ENCODE peak calls at places on chromosomes 13 and 19, in ten cellular contexts. Z is effector memory CD4-positive, alpha-beta T cell; W is fibroblast of pulmonary artery; J is AG04450; Y is NCI-H2171 treated with DMSO at 0.1 percent for 48 hours; M is hippocampal formation; N is stimulated activated CD4-positive, alpha-beta T cell treated with anti-CD3 and anti-CD28 coated beads, TNF-alpha, amount 100 ng/mL, for 4 hours; I is G401; O is IMR-90; T is hepatic stellate cell. U is an unnamed sample.

GRCh38 chr13:113176292-113176691 is 17.8 kb downstream of the PROZ start:
- DNase-seq in W (no peak), Z (peak), O (no peak), J (no peak), N (peak), T (no peak), I (no peak), Y (no peak), M (no peak), U (no peak)

GRCh38 chr13:26024558-26024957 is 27.3 kb downstream of the SHISA2 start:
- DNase-seq in J (no peak), Z (no peak), T (no peak), O (no peak), W (peak), I (no peak), Y (no peak), N (no peak), M (no peak), U (no peak)

GRCh38 chr13:88622362-88622973 is 951.3 kb downstream of the SLITRK5 start:
- DNase-seq in Y (no peak), W (peak), T (no peak), Z (no peak), O (no peak), I (no peak), M (no peak), J (no peak), N (no peak), U (no peak)

GRCh38 chr19:7395360-7395781 is 46.6 kb downstream of the ARHGEF18 start:
- DNase-seq in O (no peak), I (peak), W (peak), N (no peak), M (no peak), Z (no peak), T (peak), Y (no peak), J (no peak), U (no peak)

GRCh38 chr19:7004313-7004931 is 16.8 kb downstream of the MBD3L2B start:
- DNase-seq in T (peak), I (no peak), Y (peak), O (peak), N (no peak), J (no peak), W (no peak), Z (no peak), M (no peak), U (peak)

GRCh38 chr13:69796256-69796655 is 311.4 kb upstream of the ATXN8OS start:
- DNase-seq in N (no peak), T (no peak), J (no peak), W (no peak), O (no peak), Z (no peak), M (no peak), Y (no peak), I (no peak), U (no peak)

GRCh38 chr19:52190679-52191293 is 934 bp downstream of the PPP2R1A start:
- DNase-seq in J (no peak), W (peak), Y (peak), T (peak), I (peak), N (no peak), Z (no peak), M (no peak), O (peak), U (no peak)

GRCh38 chr19:57757941-57758340 is 11.3 kb downstream of the ZNF776 start:
- DNase-seq in W (no peak), J (no peak), N (no peak), T (no peak), M (no peak), Y (no peak), O (no peak), Z (no peak), I (no peak), U (no peak)

GRCh38 chr19:41521860-41522555 is 54.0 kb upstream of the CEACAM21 start:
- DNase-seq in W (no peak), O (no peak), T (no peak), N (no peak), Z (peak), I (no peak), M (no peak), J (no peak), Y (no peak), U (no peak)

GRCh38 chr13:112153846-112154245 is 86.9 kb downstream of the SOX1 start:
- DNase-seq in T (no peak), I (no peak), J (no peak), Y (no peak), N (no peak), Z (no peak), W (no peak), M (no peak), O (no peak), U (no peak)

GRCh38 chr19:11067356-11068113 is 21.7 kb upstream of the LDLR start:
- DNase-seq in M (no peak), T (no peak), N (no peak), I (no peak), J (no peak), O (peak), Y (no peak), Z (no peak), W (no peak), U (no peak)

GRCh38 chr13:23901365-23901764 is 4.1 kb upstream of the C1QTNF9B start:
- DNase-seq in T (peak), N (no peak), J (no peak), W (no peak), I (no peak), Z (no peak), Y (no peak), O (peak), M (no peak), U (no peak)

GRCh38 chr13:80871481-80871880 is 530.6 kb upstream of the SPRY2 start:
- DNase-seq in O (no peak), Z (no peak), J (no peak), M (no peak), I (no peak), N (no peak), Y (no peak), T (no peak), W (peak), U (no peak)

GRCh38 chr19:4742717-4743646 is 19.3 kb upstream of the DPP9 start:
- DNase-seq in T (no peak), M (no peak), O (no peak), J (no peak), I (no peak), N (no peak), W (no peak), Y (peak), Z (no peak), U (no peak)

GRCh38 chr19:40322271-40322610 is 26.0 kb downstream of the C19orf47 start:
- DNase-seq in M (no peak), N (no peak), I (no peak), W (peak), O (no peak), J (no peak), Z (no peak), T (peak), Y (no peak), U (no peak)

GRCh38 chr13:97911311-97912138 is 42.0 kb upstream of the IPO5 start:
- DNase-seq in T (no peak), Y (no peak), I (no peak), N (no peak), O (peak), Z (no peak), M (no peak), J (no peak), W (no peak), U (peak)

GRCh38 chr19:52307275-52307674 is 10.3 kb downstream of the ZNF480 start:
- DNase-seq in W (peak), T (no peak), O (peak), Y (no peak), M (no peak), I (no peak), Z (no peak), N (no peak), J (no peak), U (no peak)

GRCh38 chr13:50910483-50910805 is 853 bp downstream of the RNASEH2B start:
- DNase-seq in N (no peak), Y (peak), O (peak), Z (no peak), M (no peak), J (no peak), T (peak), W (peak), I (peak), U (no peak)

GRCh38 chr19:43774103-43774939 is 6.5 kb downstream of the KCNN4 start:
- DNase-seq in O (peak), M (peak), T (peak), W (peak), N (no peak), Y (peak), Z (no peak), I (peak), J (no peak), U (no peak)

GRCh38 chr13:113905018-113905417 is 41.1 kb upstream of the GAS6 start:
- DNase-seq in M (no peak), O (no peak), Y (no peak), Z (no peak), W (no peak), N (no peak), T (no peak), J (no peak), I (no peak), U (no peak)

GRCh38 chr13:81171065-81171647 is 830.2 kb upstream of the SPRY2 start:
- DNase-seq in N (no peak), W (peak), O (no peak), T (no peak), J (no peak), I (peak), M (peak), Z (no peak), Y (peak), U (no peak)

GRCh38 chr13:36628986-36629385 is 44.8 kb upstream of the SERTM1 start:
- DNase-seq in Y (no peak), T (no peak), Z (no peak), O (no peak), I (no peak), M (no peak), J (no peak), N (no peak), W (no peak), U (no peak)

GRCh38 chr13:113324336-113324882 is 27.4 kb downstream of the LAMP1 start:
- DNase-seq in Y (no peak), N (no peak), M (no peak), W (no peak), J (no peak), Z (no peak), T (no peak), O (no peak), I (peak), U (no peak)

GRCh38 chr13:31859546-31859945 is 120.2 kb downstream of the RXFP2 start:
- DNase-seq in N (no peak), J (no peak), T (no peak), Z (no peak), O (no peak), I (peak), Y (no peak), W (no peak), M (no peak), U (no peak)

GRCh38 chr19:18119243-18120105 is 21.9 kb downstream of the MAST3 start:
- DNase-seq in M (no peak), Z (peak), Y (no peak), N (peak), I (no peak), O (no peak), T (no peak), J (no peak), W (no peak), U (peak)

GRCh38 chr13:51027644-51028043 is 83.4 kb downstream of the C13orf42 start:
- DNase-seq in Z (no peak), T (no peak), O (no peak), Y (no peak), W (no peak), I (no peak), J (no peak), M (no peak), N (no peak), U (no peak)

GRCh38 chr19:2549701-2550191 is 73.8 kb downstream of the GADD45B start:
- DNase-seq in N (no peak), O (peak), M (peak), Y (no peak), I (no peak), J (peak), Z (no peak), T (peak), W (peak), U (no peak)

GRCh38 chr19:5926641-5927438 is 12.8 kb downstream of the CAPS start:
- DNase-seq in O (no peak), N (no peak), Y (no peak), Z (no peak), M (no peak), J (no peak), I (peak), T (peak), W (no peak), U (no peak)

GRCh38 chr13:79307866-79308298 is 98.2 kb downstream of the RBM26 start:
- DNase-seq in T (no peak), Z (no peak), O (peak), W (peak), J (peak), I (no peak), N (no peak), M (peak), Y (no peak), U (no peak)

GRCh38 chr19:45638930-45639729 is at the start of gene EML2:
- DNase-seq in I (no peak), J (no peak), Z (peak), O (no peak), Y (peak), W (no peak), M (no peak), T (peak), N (peak), U (peak)

GRCh38 chr13:114043421-114044053 is 69.7 kb upstream of the C13orf46 start:
- DNase-seq in W (peak), T (no peak), M (no peak), N (no peak), Y (peak), Z (no peak), I (peak), J (peak), O (peak), U (no peak)

GRCh38 chr13:54144809-54145208 is 1116.2 kb downstream of the OLFM4 start:
- DNase-seq in Y (no peak), O (no peak), Z (no peak), I (no peak), W (no peak), N (no peak), M (no peak), T (no peak), J (no peak), U (no peak)

GRCh38 chr19:18062043-18062442 is 24.7 kb downstream of the IL12RB1 start:
- DNase-seq in Z (no peak), I (no peak), T (no peak), O (no peak), J (no peak), W (no peak), M (no peak), Y (peak), N (no peak), U (no peak)

GRCh38 chr19:42150940-42151339 is 18.7 kb upstream of the POU2F2 start:
- DNase-seq in Z (no peak), N (no peak), I (no peak), T (no peak), W (no peak), J (no peak), O (no peak), M (no peak), Y (no peak), U (no peak)

GRCh38 chr19:38849746-38850230 is at the start of gene HNRNPL:
- DNase-seq in W (no peak), T (peak), M (no peak), I (no peak), J (no peak), O (no peak), N (peak), Z (peak), Y (no peak), U (peak)

GRCh38 chr13:22198001-22198400 is 527.1 kb downstream of the FGF9 start:
- DNase-seq in O (no peak), W (no peak), T (no peak), I (peak), N (no peak), Z (no peak), Y (no peak), M (peak), J (no peak), U (no peak)

GRCh38 chr13:99648905-99649304 is 147.6 kb downstream of the TM9SF2 start:
- DNase-seq in M (no peak), O (no peak), T (no peak), N (no peak), Y (no peak), I (peak), Z (no peak), J (no peak), W (no peak), U (no peak)

GRCh38 chr13:77979721-77980377 is 61.2 kb upstream of the EDNRB start:
- DNase-seq in M (no peak), W (peak), N (no peak), O (no peak), Y (no peak), T (no peak), J (no peak), I (no peak), Z (no peak), U (no peak)

U was measured in T-helper 2 cell treated with Interferon-gamma antibody and Interleukin-4, amounts not matched to agents 5 μg/mL and 100 μg/mL, for 36 hours.